ENCODE peak calls at places on chromosomes 6 and 20, in four cellular contexts. I is A549, O is K562, E is GM12878. S is an unnamed sample.

GRCh38 chr6:33787954-33788693 is 806 bp downstream of the LEMD2 start:
- DNase-seq in E (peak), I (peak), O (peak), S (peak)

GRCh38 chr6:40348591-40348990 is 238.6 kb downstream of the LRFN2 start:
- DNase-seq in E (no peak), O (no peak), I (no peak), S (no peak)

GRCh38 chr6:8080338-8081151 is 16.4 kb upstream of the BLOC1S5 start:
- DNase-seq in E (no peak), O (no peak), I (peak), S (peak)

GRCh38 chr6:157453131-157453530 is 72.1 kb downstream of the ZDHHC14 start:
- DNase-seq in O (no peak), I (no peak), E (no peak), S (no peak)

GRCh38 chr20:5127859-5128409 is 1.1 kb downstream of the CDS2 start:
- DNase-seq in I (no peak), E (no peak), O (no peak), S (no peak)

GRCh38 chr6:155829646-155830045 is 374.0 kb upstream of the NOX3 start:
- DNase-seq in E (no peak), I (no peak), O (no peak), S (no peak)

GRCh38 chr6:81636930-81637568 is 115.4 kb downstream of the TENT5A start:
- DNase-seq in I (no peak), O (no peak), E (no peak), S (peak)

GRCh38 chr20:60974022-60974421 is 278.0 kb upstream of the CDH4 start:
- DNase-seq in I (no peak), O (no peak), E (no peak), S (no peak)

GRCh38 chr6:153003294-153003645 is 761 bp upstream of the MTRF1L start:
- DNase-seq in I (no peak), O (no peak), E (no peak), S (peak)

GRCh38 chr6:98094696-98095095 is 739.7 kb upstream of the POU3F2 start:
- DNase-seq in I (peak), O (no peak), E (no peak), S (no peak)

GRCh38 chr6:33292996-33293682 is 3.7 kb downstream of the PFDN6 start:
- DNase-seq in O (no peak), E (no peak), I (no peak), S (no peak)

GRCh38 chr6:133467231-133467981 is 226.2 kb downstream of the EYA4 start:
- DNase-seq in E (no peak), O (no peak), I (no peak), S (no peak)

GRCh38 chr6:12094689-12095088 is 82.6 kb downstream of the HIVEP1 start:
- DNase-seq in O (no peak), I (no peak), E (no peak), S (no peak)

GRCh38 chr6:123829302-123829953 is 25.8 kb downstream of the NKAIN2 start:
- DNase-seq in O (no peak), I (peak), E (no peak), S (no peak)

GRCh38 chr6:54579011-54579410 is 267.6 kb upstream of the FAM83B start:
- DNase-seq in I (no peak), O (no peak), E (no peak), S (no peak)

GRCh38 chr6:18100296-18100695 is 22.2 kb downstream of the NHLRC1 start:
- DNase-seq in O (no peak), E (no peak), I (no peak), S (no peak)

GRCh38 chr20:4225778-4226177 is 210.4 kb upstream of the RNF24 start:
- DNase-seq in E (no peak), I (peak), O (no peak), S (peak)

GRCh38 chr20:55488593-55488992 is 516.7 kb downstream of the CBLN4 start:
- DNase-seq in I (no peak), E (no peak), O (no peak), S (no peak)

GRCh38 chr6:125940691-125941090 is 15.9 kb upstream of the HINT3 start:
- DNase-seq in I (no peak), O (no peak), E (no peak), S (no peak)

GRCh38 chr6:131769385-131770141 is 38.3 kb upstream of the ENPP1 start:
- DNase-seq in I (no peak), E (no peak), O (no peak), S (peak)

GRCh38 chr20:24949756-24950127 is 673 bp downstream of the CST7 start:
- DNase-seq in I (no peak), O (no peak), E (no peak), S (no peak)

GRCh38 chr6:144873653-144874378 is 588.7 kb downstream of the UTRN start:
- DNase-seq in I (no peak), E (no peak), O (no peak), S (no peak)
- TF ChIP-seq POLR2AphosphoS2 in I (no peak), E (no peak), O (no peak), S (no peak)

DNA sequence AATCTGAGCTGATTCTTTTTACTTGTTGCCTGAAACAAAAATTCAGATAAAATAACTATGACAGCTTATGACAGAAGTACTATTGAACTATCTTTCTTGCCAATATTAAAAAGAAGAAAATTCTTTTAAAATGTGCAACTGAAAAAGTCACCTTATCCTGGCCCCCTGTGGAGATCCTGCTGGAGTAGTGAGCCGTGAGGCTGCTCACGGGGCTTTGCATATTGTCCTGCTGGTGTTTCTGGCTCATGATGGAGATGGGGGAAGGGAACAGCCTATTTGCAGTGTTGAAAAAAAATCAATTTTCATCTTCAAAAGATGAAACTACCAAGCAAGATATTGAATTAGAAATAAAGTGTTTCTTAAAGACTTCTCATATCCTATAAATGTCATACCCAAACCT is 216.0 kb downstream of the SAMD5 start:
- DNase-seq in O (no peak), I (no peak), E (no peak), S (no peak)
- TF ChIP-seq POLR2AphosphoS2 in O (no peak), I (no peak), E (no peak), S (no peak)

GRCh38 chr6:167647333-167647732 is 179.4 kb upstream of the AFDN start:
- DNase-seq in O (no peak), E (no peak), I (no peak), S (no peak)
- TF ChIP-seq POLR2AphosphoS2 in O (no peak), E (no peak), I (no peak), S (no peak)

GRCh38 chr6:6227896-6228295 is 92.6 kb downstream of the F13A1 start:
- DNase-seq in E (no peak), I (no peak), O (no peak), S (no peak)
- TF ChIP-seq POLR2AphosphoS2 in E (no peak), I (no peak), O (no peak), S (no peak)

DNA sequence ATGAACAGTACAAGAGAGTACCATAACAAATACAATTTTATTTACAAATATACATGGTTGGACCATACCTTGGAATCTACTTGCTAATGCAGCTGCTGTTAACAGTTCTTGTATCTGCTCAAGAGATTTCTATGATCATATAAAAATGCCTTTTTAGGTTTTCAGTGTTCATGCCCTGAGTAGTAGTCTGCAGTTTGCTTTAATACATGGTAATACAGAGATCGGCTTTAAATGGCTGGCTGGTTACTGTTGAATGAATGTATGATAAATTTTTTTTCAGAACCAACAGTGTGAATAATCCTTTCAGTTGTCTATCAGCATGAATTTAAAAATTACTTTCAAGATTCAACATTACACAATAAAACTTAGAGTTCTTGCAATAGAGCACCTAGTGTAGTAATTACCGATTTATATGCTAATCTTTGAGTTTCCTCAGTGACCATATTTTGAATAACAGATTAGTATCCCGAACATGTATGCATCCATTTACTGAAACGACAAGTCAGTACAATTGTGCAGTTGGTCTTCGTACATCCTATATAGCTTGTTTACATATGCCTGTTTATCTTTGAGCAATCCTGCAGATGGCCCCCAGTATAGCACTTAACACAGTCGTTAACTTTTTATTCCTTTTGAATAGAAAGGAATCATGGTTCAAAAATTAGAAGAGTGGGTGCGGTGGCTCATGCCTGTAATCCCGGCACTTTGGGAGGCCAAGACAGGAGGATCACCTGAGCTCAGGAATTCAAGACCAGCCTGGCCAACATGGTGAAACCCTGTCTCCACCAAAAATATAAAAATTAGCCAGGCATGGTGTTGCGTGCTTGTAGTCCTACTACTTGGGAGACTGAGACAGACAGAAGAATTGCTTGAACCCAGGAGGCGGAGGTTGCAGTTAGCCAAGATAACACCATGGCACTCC is 6.4 kb downstream of the SRSF6 start:
- DNase-seq in I (no peak), O (no peak), E (no peak), S (no peak)
- TF ChIP-seq POLR2AphosphoS2 in I (peak), O (no peak), E (no peak), S (no peak)

DNA sequence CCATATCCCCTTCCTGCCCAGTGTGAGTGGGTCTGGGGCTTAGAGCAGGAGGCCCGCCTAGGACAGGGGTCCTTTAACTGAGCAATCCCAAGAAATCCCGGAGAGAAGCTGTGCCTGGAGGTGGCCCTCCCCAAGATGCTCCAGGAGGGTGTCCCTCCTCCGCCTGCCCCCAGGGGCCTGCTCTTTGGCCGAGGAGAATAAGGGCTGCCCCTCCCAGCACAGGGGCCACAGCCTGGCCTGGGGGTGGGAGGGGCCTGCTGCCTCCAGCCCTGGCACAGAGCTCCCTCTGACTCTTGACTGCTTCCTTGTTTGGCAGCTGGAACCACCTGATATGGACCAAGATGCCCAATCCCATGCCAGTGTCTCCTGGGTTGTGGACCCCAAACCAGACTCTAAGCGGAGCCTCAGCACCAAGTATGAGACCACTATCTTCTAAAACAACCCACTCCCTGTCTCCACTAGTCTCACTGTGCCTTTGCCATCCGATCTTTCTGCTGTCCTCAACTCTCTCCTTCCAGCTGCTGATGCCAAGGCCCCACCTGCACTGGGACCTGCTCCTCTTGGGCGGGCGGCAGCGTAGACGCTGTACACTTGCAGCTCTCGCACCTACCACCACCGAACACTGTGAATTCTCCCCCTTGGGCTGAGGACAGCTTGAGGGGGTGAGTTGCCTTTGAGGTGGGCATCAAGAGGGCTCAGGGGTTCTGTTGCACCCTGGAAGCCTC is 54.3 kb downstream of the TCP11 start:
- DNase-seq in I (no peak), E (no peak), O (no peak), S (no peak)
- TF ChIP-seq POLR2AphosphoS2 in I (no peak), E (no peak), O (no peak), S (no peak)

GRCh38 chr6:111409430-111409829 is 73.6 kb downstream of the REV3L start:
- DNase-seq in E (no peak), I (no peak), O (no peak), S (no peak)

GRCh38 chr6:111411978-111412574 is 70.9 kb downstream of the REV3L start:
- DNase-seq in E (peak), O (no peak), I (no peak), S (no peak)

GRCh38 chr6:111411046-111411445 is 72.0 kb downstream of the REV3L start:
- DNase-seq in E (no peak), I (no peak), O (no peak), S (no peak)

GRCh38 chr6:111407686-111408085 is 75.3 kb downstream of the REV3L start:
- DNase-seq in E (no peak), O (no peak), I (no peak), S (no peak)

DNA sequence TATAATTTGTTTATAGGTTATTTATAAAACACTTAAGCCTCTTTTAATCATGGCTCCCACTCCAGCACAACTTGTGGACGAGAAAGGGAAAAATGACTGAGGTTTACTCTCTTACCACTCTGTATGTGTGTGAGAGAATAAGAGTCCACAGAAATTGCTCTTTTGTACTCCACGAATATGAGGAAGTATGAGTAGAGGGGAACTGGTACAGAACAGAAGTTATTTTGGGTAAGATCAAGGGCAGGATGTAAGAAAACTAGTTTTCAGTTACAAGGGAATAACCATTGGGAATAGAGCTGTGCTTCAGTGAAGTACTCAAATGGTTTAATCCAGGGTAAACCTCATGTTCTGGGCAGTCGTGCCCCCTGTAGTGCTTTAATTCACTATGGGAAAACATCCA is 72.6 kb downstream of the REV3L start:
- DNase-seq in O (no peak), I (no peak), E (no peak), S (no peak)
- TF ChIP-seq POLR2AphosphoS2 in O (no peak), I (no peak), E (no peak), S (no peak)

DNA sequence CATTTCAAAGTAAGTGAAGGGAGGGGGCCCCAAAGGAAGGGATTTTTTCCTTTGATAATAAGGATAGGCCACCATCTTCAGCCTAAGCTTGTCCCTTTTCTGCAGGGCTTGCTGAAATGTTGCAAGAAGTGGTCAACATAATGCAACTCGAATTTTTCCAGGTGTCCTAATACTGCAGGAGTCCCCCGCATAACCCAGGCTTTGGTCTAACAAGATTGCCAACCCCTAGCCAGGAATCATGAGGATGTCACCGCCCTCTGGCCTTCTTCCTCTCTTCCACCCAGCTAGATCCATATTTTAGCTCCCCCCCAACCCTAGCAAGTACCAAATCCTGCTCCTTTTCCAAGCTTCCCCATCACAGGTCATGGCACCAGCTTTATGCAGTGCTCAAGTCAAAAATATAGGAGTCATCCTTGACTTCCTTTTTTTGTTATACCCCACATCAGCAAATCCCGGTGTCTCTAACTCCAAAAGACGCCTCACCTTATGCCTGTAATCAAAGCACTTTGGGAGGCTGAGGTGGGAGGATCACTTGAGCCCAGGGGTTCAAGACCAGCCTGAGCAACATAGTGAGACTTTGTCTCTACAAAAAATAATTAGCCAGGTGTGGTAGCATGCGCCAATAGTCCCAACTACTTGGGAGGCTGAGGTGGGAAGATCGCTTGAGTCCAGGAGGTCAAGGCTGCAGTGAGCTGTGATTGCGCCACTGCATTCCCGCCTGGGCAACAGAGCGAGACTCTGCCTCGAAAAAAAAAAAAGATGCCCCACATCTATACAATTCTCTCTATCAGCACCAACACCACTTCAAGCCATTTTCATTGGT is 9.1 kb upstream of the PLTP start:
- DNase-seq in I (no peak), O (no peak), E (no peak), S (no peak)
- TF ChIP-seq POLR2AphosphoS2 in I (no peak), O (no peak), E (no peak), S (no peak)

S was measured in HepG2.